ENCODE peak calls at places on chromosomes 5 and 9, in nine cellular contexts. One of them, this sample, is unnamed.

GRCh38 chr5:96714951-96715451 is 52.8 kb downstream of the CAST start:
- DNase-seq in esophagus squamous epithelium: no peak
- DNase-seq in A673: no peak
- DNase-seq in naive B cell: peak
- DNase-seq in activated T-helper 1 cell treated with anti-CD3 and anti-CD28 coated beads, Interleukin-2, amount 50 U/mL, for 16 hours: no peak
- DNase-seq in NT2/D1: no peak
- DNase-seq in sigmoid colon: peak
- DNase-seq in amygdala: no peak
- DNase-seq in activated naive CD4-positive, alpha-beta T cell treated with anti-CD3 and anti-CD28 coated beads for 36 hours: peak
- DNase-seq in this sample: no peak

GRCh38 chr5:124669956-124670671 is 76.3 kb downstream of the ZNF608 start:
- DNase-seq in naive B cell: no peak
- DNase-seq in esophagus squamous epithelium: no peak
- DNase-seq in activated naive CD4-positive, alpha-beta T cell treated with anti-CD3 and anti-CD28 coated beads for 36 hours: no peak
- DNase-seq in activated T-helper 1 cell treated with anti-CD3 and anti-CD28 coated beads, Interleukin-2, amount 50 U/mL, for 16 hours: no peak
- DNase-seq in NT2/D1: no peak
- DNase-seq in amygdala: no peak
- DNase-seq in A673: no peak
- DNase-seq in sigmoid colon: no peak
- DNase-seq in this sample: no peak

GRCh38 chr9:90925581-90926257 is 124.1 kb downstream of the SYK start:
- DNase-seq in activated naive CD4-positive, alpha-beta T cell treated with anti-CD3 and anti-CD28 coated beads for 36 hours: no peak
- DNase-seq in sigmoid colon: no peak
- DNase-seq in naive B cell: no peak
- DNase-seq in amygdala: no peak
- DNase-seq in activated T-helper 1 cell treated with anti-CD3 and anti-CD28 coated beads, Interleukin-2, amount 50 U/mL, for 16 hours: no peak
- DNase-seq in A673: peak
- DNase-seq in esophagus squamous epithelium: no peak
- DNase-seq in NT2/D1: no peak
- DNase-seq in this sample: no peak

GRCh38 chr5:67147768-67148167 is 48.8 kb downstream of the CD180 start:
- DNase-seq in naive B cell: no peak
- DNase-seq in A673: no peak
- DNase-seq in esophagus squamous epithelium: no peak
- DNase-seq in activated T-helper 1 cell treated with anti-CD3 and anti-CD28 coated beads, Interleukin-2, amount 50 U/mL, for 16 hours: no peak
- DNase-seq in sigmoid colon: no peak
- DNase-seq in NT2/D1: no peak
- DNase-seq in amygdala: no peak
- DNase-seq in activated naive CD4-positive, alpha-beta T cell treated with anti-CD3 and anti-CD28 coated beads for 36 hours: no peak
- DNase-seq in this sample: no peak

GRCh38 chr9:126856326-126856877 is 4.0 kb upstream of the ZBTB34 start:
- DNase-seq in naive B cell: no peak
- DNase-seq in NT2/D1: no peak
- DNase-seq in amygdala: no peak
- DNase-seq in sigmoid colon: no peak
- DNase-seq in activated naive CD4-positive, alpha-beta T cell treated with anti-CD3 and anti-CD28 coated beads for 36 hours: no peak
- DNase-seq in activated T-helper 1 cell treated with anti-CD3 and anti-CD28 coated beads, Interleukin-2, amount 50 U/mL, for 16 hours: no peak
- DNase-seq in A673: no peak
- DNase-seq in esophagus squamous epithelium: no peak
- DNase-seq in this sample: no peak

GRCh38 chr9:89730715-89731114 is 125.9 kb downstream of the GADD45G start:
- DNase-seq in activated T-helper 1 cell treated with anti-CD3 and anti-CD28 coated beads, Interleukin-2, amount 50 U/mL, for 16 hours: no peak
- DNase-seq in naive B cell: no peak
- DNase-seq in A673: no peak
- DNase-seq in esophagus squamous epithelium: no peak
- DNase-seq in NT2/D1: no peak
- DNase-seq in sigmoid colon: no peak
- DNase-seq in amygdala: no peak
- DNase-seq in activated naive CD4-positive, alpha-beta T cell treated with anti-CD3 and anti-CD28 coated beads for 36 hours: no peak
- DNase-seq in this sample: no peak

GRCh38 chr5:171954721-171955120 is 51.7 kb downstream of the FBXW11 start:
- DNase-seq in esophagus squamous epithelium: no peak
- DNase-seq in A673: no peak
- DNase-seq in NT2/D1: no peak
- DNase-seq in activated T-helper 1 cell treated with anti-CD3 and anti-CD28 coated beads, Interleukin-2, amount 50 U/mL, for 16 hours: no peak
- DNase-seq in naive B cell: no peak
- DNase-seq in sigmoid colon: no peak
- DNase-seq in amygdala: no peak
- DNase-seq in activated naive CD4-positive, alpha-beta T cell treated with anti-CD3 and anti-CD28 coated beads for 36 hours: no peak
- DNase-seq in this sample: no peak

GRCh38 chr9:127833555-127833954 is 20.9 kb downstream of the ENG start:
- DNase-seq in activated naive CD4-positive, alpha-beta T cell treated with anti-CD3 and anti-CD28 coated beads for 36 hours: no peak
- DNase-seq in naive B cell: no peak
- DNase-seq in NT2/D1: no peak
- DNase-seq in amygdala: no peak
- DNase-seq in activated T-helper 1 cell treated with anti-CD3 and anti-CD28 coated beads, Interleukin-2, amount 50 U/mL, for 16 hours: no peak
- DNase-seq in A673: no peak
- DNase-seq in esophagus squamous epithelium: no peak
- DNase-seq in sigmoid colon: no peak
- DNase-seq in this sample: no peak

GRCh38 chr5:110544603-110545002 is 181.9 kb downstream of the TMEM232 start:
- DNase-seq in NT2/D1: no peak
- DNase-seq in naive B cell: no peak
- DNase-seq in activated naive CD4-positive, alpha-beta T cell treated with anti-CD3 and anti-CD28 coated beads for 36 hours: no peak
- DNase-seq in activated T-helper 1 cell treated with anti-CD3 and anti-CD28 coated beads, Interleukin-2, amount 50 U/mL, for 16 hours: no peak
- DNase-seq in esophagus squamous epithelium: no peak
- DNase-seq in amygdala: no peak
- DNase-seq in sigmoid colon: no peak
- DNase-seq in A673: no peak
- DNase-seq in this sample: no peak

GRCh38 chr5:51621156-51621555 is 237.9 kb downstream of the ISL1 start:
- DNase-seq in A673: no peak
- DNase-seq in naive B cell: no peak
- DNase-seq in esophagus squamous epithelium: no peak
- DNase-seq in sigmoid colon: no peak
- DNase-seq in amygdala: no peak
- DNase-seq in NT2/D1: peak
- DNase-seq in activated naive CD4-positive, alpha-beta T cell treated with anti-CD3 and anti-CD28 coated beads for 36 hours: no peak
- DNase-seq in activated T-helper 1 cell treated with anti-CD3 and anti-CD28 coated beads, Interleukin-2, amount 50 U/mL, for 16 hours: no peak
- DNase-seq in this sample: no peak

GRCh38 chr5:77301447-77301878 is 91.0 kb downstream of the PDE8B start:
- DNase-seq in activated T-helper 1 cell treated with anti-CD3 and anti-CD28 coated beads, Interleukin-2, amount 50 U/mL, for 16 hours: no peak
- DNase-seq in A673: no peak
- DNase-seq in esophagus squamous epithelium: no peak
- DNase-seq in amygdala: no peak
- DNase-seq in sigmoid colon: no peak
- DNase-seq in naive B cell: no peak
- DNase-seq in activated naive CD4-positive, alpha-beta T cell treated with anti-CD3 and anti-CD28 coated beads for 36 hours: no peak
- DNase-seq in NT2/D1: no peak
- DNase-seq in this sample: no peak

GRCh38 chr5:61177716-61178115 is 15.4 kb upstream of the SMIM15 start:
- DNase-seq in esophagus squamous epithelium: no peak
- DNase-seq in NT2/D1: no peak
- DNase-seq in amygdala: no peak
- DNase-seq in sigmoid colon: no peak
- DNase-seq in naive B cell: no peak
- DNase-seq in activated T-helper 1 cell treated with anti-CD3 and anti-CD28 coated beads, Interleukin-2, amount 50 U/mL, for 16 hours: no peak
- DNase-seq in activated naive CD4-positive, alpha-beta T cell treated with anti-CD3 and anti-CD28 coated beads for 36 hours: no peak
- DNase-seq in A673: no peak
- DNase-seq in this sample: no peak

GRCh38 chr9:121281614-121282291 is 13.8 kb downstream of the GSN start:
- DNase-seq in sigmoid colon: peak
- DNase-seq in amygdala: no peak
- DNase-seq in NT2/D1: no peak
- DNase-seq in A673: no peak
- DNase-seq in activated naive CD4-positive, alpha-beta T cell treated with anti-CD3 and anti-CD28 coated beads for 36 hours: no peak
- DNase-seq in naive B cell: no peak
- DNase-seq in esophagus squamous epithelium: peak
- DNase-seq in activated T-helper 1 cell treated with anti-CD3 and anti-CD28 coated beads, Interleukin-2, amount 50 U/mL, for 16 hours: no peak
- DNase-seq in this sample: no peak

GRCh38 chr5:133205204-133205603 is 153.4 kb downstream of the HSPA4 start:
- DNase-seq in A673: no peak
- DNase-seq in sigmoid colon: no peak
- DNase-seq in activated T-helper 1 cell treated with anti-CD3 and anti-CD28 coated beads, Interleukin-2, amount 50 U/mL, for 16 hours: no peak
- DNase-seq in activated naive CD4-positive, alpha-beta T cell treated with anti-CD3 and anti-CD28 coated beads for 36 hours: no peak
- DNase-seq in NT2/D1: no peak
- DNase-seq in esophagus squamous epithelium: no peak
- DNase-seq in amygdala: no peak
- DNase-seq in naive B cell: no peak
- DNase-seq in this sample: no peak

GRCh38 chr5:58016892-58017291 is 443.0 kb downstream of the PLK2 start:
- DNase-seq in NT2/D1: no peak
- DNase-seq in activated naive CD4-positive, alpha-beta T cell treated with anti-CD3 and anti-CD28 coated beads for 36 hours: no peak
- DNase-seq in activated T-helper 1 cell treated with anti-CD3 and anti-CD28 coated beads, Interleukin-2, amount 50 U/mL, for 16 hours: no peak
- DNase-seq in naive B cell: no peak
- DNase-seq in esophagus squamous epithelium: no peak
- DNase-seq in sigmoid colon: no peak
- DNase-seq in amygdala: no peak
- DNase-seq in A673: peak
- DNase-seq in this sample: no peak

GRCh38 chr9:137445275-137445807 is 4.2 kb upstream of the ENTPD8 start:
- DNase-seq in activated naive CD4-positive, alpha-beta T cell treated with anti-CD3 and anti-CD28 coated beads for 36 hours: peak
- DNase-seq in A673: peak
- DNase-seq in sigmoid colon: peak
- DNase-seq in activated T-helper 1 cell treated with anti-CD3 and anti-CD28 coated beads, Interleukin-2, amount 50 U/mL, for 16 hours: peak
- DNase-seq in NT2/D1: no peak
- DNase-seq in esophagus squamous epithelium: no peak
- DNase-seq in amygdala: peak
- DNase-seq in naive B cell: peak
- DNase-seq in this sample: peak

GRCh38 chr9:130301483-130302286 is 36.1 kb downstream of the HMCN2 start:
- DNase-seq in naive B cell: no peak
- DNase-seq in A673: no peak
- DNase-seq in activated naive CD4-positive, alpha-beta T cell treated with anti-CD3 and anti-CD28 coated beads for 36 hours: no peak
- DNase-seq in esophagus squamous epithelium: no peak
- DNase-seq in sigmoid colon: peak
- DNase-seq in NT2/D1: no peak
- DNase-seq in activated T-helper 1 cell treated with anti-CD3 and anti-CD28 coated beads, Interleukin-2, amount 50 U/mL, for 16 hours: no peak
- DNase-seq in amygdala: no peak
- DNase-seq in this sample: no peak

GRCh38 chr9:134521817-134522501 is 119.6 kb upstream of the COL5A1 start:
- DNase-seq in NT2/D1: no peak
- DNase-seq in sigmoid colon: no peak
- DNase-seq in activated naive CD4-positive, alpha-beta T cell treated with anti-CD3 and anti-CD28 coated beads for 36 hours: no peak
- DNase-seq in naive B cell: no peak
- DNase-seq in amygdala: no peak
- DNase-seq in esophagus squamous epithelium: no peak
- DNase-seq in A673: no peak
- DNase-seq in activated T-helper 1 cell treated with anti-CD3 and anti-CD28 coated beads, Interleukin-2, amount 50 U/mL, for 16 hours: no peak
- DNase-seq in this sample: no peak

GRCh38 chr5:113197456-113198200 is 221.0 kb downstream of the DCP2 start:
- DNase-seq in activated naive CD4-positive, alpha-beta T cell treated with anti-CD3 and anti-CD28 coated beads for 36 hours: no peak
- DNase-seq in NT2/D1: no peak
- DNase-seq in sigmoid colon: no peak
- DNase-seq in A673: no peak
- DNase-seq in activated T-helper 1 cell treated with anti-CD3 and anti-CD28 coated beads, Interleukin-2, amount 50 U/mL, for 16 hours: no peak
- DNase-seq in naive B cell: no peak
- DNase-seq in amygdala: no peak
- DNase-seq in esophagus squamous epithelium: no peak
- DNase-seq in this sample: no peak

GRCh38 chr5:178561746-178562264 is 28.4 kb downstream of the COL23A1 start:
- DNase-seq in activated T-helper 1 cell treated with anti-CD3 and anti-CD28 coated beads, Interleukin-2, amount 50 U/mL, for 16 hours: no peak
- DNase-seq in amygdala: no peak
- DNase-seq in naive B cell: no peak
- DNase-seq in activated naive CD4-positive, alpha-beta T cell treated with anti-CD3 and anti-CD28 coated beads for 36 hours: no peak
- DNase-seq in NT2/D1: no peak
- DNase-seq in sigmoid colon: no peak
- DNase-seq in A673: no peak
- DNase-seq in esophagus squamous epithelium: no peak
- DNase-seq in this sample: no peak

GRCh38 chr5:175215906-175216305 is 228.1 kb downstream of the DRD1 start:
- DNase-seq in activated T-helper 1 cell treated with anti-CD3 and anti-CD28 coated beads, Interleukin-2, amount 50 U/mL, for 16 hours: no peak
- DNase-seq in esophagus squamous epithelium: no peak
- DNase-seq in NT2/D1: no peak
- DNase-seq in naive B cell: no peak
- DNase-seq in sigmoid colon: no peak
- DNase-seq in A673: no peak
- DNase-seq in amygdala: no peak
- DNase-seq in activated naive CD4-positive, alpha-beta T cell treated with anti-CD3 and anti-CD28 coated beads for 36 hours: no peak
- DNase-seq in this sample: no peak

GRCh38 chr5:54985301-54986268 is at the start of gene ESM1:
- DNase-seq in esophagus squamous epithelium: no peak
- DNase-seq in naive B cell: no peak
- DNase-seq in activated T-helper 1 cell treated with anti-CD3 and anti-CD28 coated beads, Interleukin-2, amount 50 U/mL, for 16 hours: no peak
- DNase-seq in sigmoid colon: no peak
- DNase-seq in amygdala: no peak
- DNase-seq in NT2/D1: no peak
- DNase-seq in A673: no peak
- DNase-seq in activated naive CD4-positive, alpha-beta T cell treated with anti-CD3 and anti-CD28 coated beads for 36 hours: no peak
- DNase-seq in this sample: no peak

GRCh38 chr9:78112004-78112403 is 80.4 kb upstream of the GNAQ start:
- DNase-seq in esophagus squamous epithelium: no peak
- DNase-seq in NT2/D1: no peak
- DNase-seq in naive B cell: no peak
- DNase-seq in activated T-helper 1 cell treated with anti-CD3 and anti-CD28 coated beads, Interleukin-2, amount 50 U/mL, for 16 hours: no peak
- DNase-seq in activated naive CD4-positive, alpha-beta T cell treated with anti-CD3 and anti-CD28 coated beads for 36 hours: no peak
- DNase-seq in sigmoid colon: no peak
- DNase-seq in A673: no peak
- DNase-seq in amygdala: no peak
- DNase-seq in this sample: no peak

GRCh38 chr5:149849990-149850910 is 94.3 kb downstream of the PDE6A start:
- DNase-seq in sigmoid colon: no peak
- DNase-seq in esophagus squamous epithelium: no peak
- DNase-seq in naive B cell: no peak
- DNase-seq in amygdala: no peak
- DNase-seq in A673: no peak
- DNase-seq in NT2/D1: no peak
- DNase-seq in activated naive CD4-positive, alpha-beta T cell treated with anti-CD3 and anti-CD28 coated beads for 36 hours: no peak
- DNase-seq in activated T-helper 1 cell treated with anti-CD3 and anti-CD28 coated beads, Interleukin-2, amount 50 U/mL, for 16 hours: no peak
- DNase-seq in this sample: no peak

GRCh38 chr9:113352411-113352810 is 3.1 kb downstream of the BSPRY start:
- DNase-seq in activated naive CD4-positive, alpha-beta T cell treated with anti-CD3 and anti-CD28 coated beads for 36 hours: no peak
- DNase-seq in sigmoid colon: no peak
- DNase-seq in A673: no peak
- DNase-seq in NT2/D1: no peak
- DNase-seq in naive B cell: no peak
- DNase-seq in amygdala: no peak
- DNase-seq in esophagus squamous epithelium: no peak
- DNase-seq in activated T-helper 1 cell treated with anti-CD3 and anti-CD28 coated beads, Interleukin-2, amount 50 U/mL, for 16 hours: no peak
- DNase-seq in this sample: no peak

GRCh38 chr5:173158366-173158765 is 14.0 kb downstream of the BNIP1 start:
- DNase-seq in activated T-helper 1 cell treated with anti-CD3 and anti-CD28 coated beads, Interleukin-2, amount 50 U/mL, for 16 hours: no peak
- DNase-seq in amygdala: no peak
- DNase-seq in naive B cell: no peak
- DNase-seq in activated naive CD4-positive, alpha-beta T cell treated with anti-CD3 and anti-CD28 coated beads for 36 hours: no peak
- DNase-seq in sigmoid colon: no peak
- DNase-seq in NT2/D1: no peak
- DNase-seq in esophagus squamous epithelium: no peak
- DNase-seq in A673: no peak
- DNase-seq in this sample: no peak

GRCh38 chr9:79763861-79764260 is 192.1 kb downstream of the TLE4 start:
- DNase-seq in NT2/D1: no peak
- DNase-seq in sigmoid colon: peak
- DNase-seq in activated T-helper 1 cell treated with anti-CD3 and anti-CD28 coated beads, Interleukin-2, amount 50 U/mL, for 16 hours: no peak
- DNase-seq in A673: peak
- DNase-seq in esophagus squamous epithelium: no peak
- DNase-seq in activated naive CD4-positive, alpha-beta T cell treated with anti-CD3 and anti-CD28 coated beads for 36 hours: no peak
- DNase-seq in amygdala: no peak
- DNase-seq in naive B cell: no peak
- DNase-seq in this sample: no peak

GRCh38 chr9:32968101-32969011 is 33.1 kb downstream of the APTX start:
- DNase-seq in activated naive CD4-positive, alpha-beta T cell treated with anti-CD3 and anti-CD28 coated beads for 36 hours: peak
- DNase-seq in activated T-helper 1 cell treated with anti-CD3 and anti-CD28 coated beads, Interleukin-2, amount 50 U/mL, for 16 hours: peak
- DNase-seq in naive B cell: peak
- DNase-seq in NT2/D1: peak
- DNase-seq in A673: peak
- DNase-seq in amygdala: peak
- DNase-seq in sigmoid colon: no peak
- DNase-seq in esophagus squamous epithelium: no peak
- DNase-seq in this sample: peak

GRCh38 chr5:156892223-156892622 is 42.1 kb downstream of the PPP1R2B start:
- DNase-seq in naive B cell: no peak
- DNase-seq in NT2/D1: no peak
- DNase-seq in esophagus squamous epithelium: no peak
- DNase-seq in activated T-helper 1 cell treated with anti-CD3 and anti-CD28 coated beads, Interleukin-2, amount 50 U/mL, for 16 hours: no peak
- DNase-seq in amygdala: no peak
- DNase-seq in activated naive CD4-positive, alpha-beta T cell treated with anti-CD3 and anti-CD28 coated beads for 36 hours: no peak
- DNase-seq in A673: no peak
- DNase-seq in sigmoid colon: no peak
- DNase-seq in this sample: no peak

GRCh38 chr9:36151306-36152210 is 15.0 kb downstream of the GLIPR2 start:
- DNase-seq in sigmoid colon: peak
- DNase-seq in naive B cell: peak
- DNase-seq in amygdala: no peak
- DNase-seq in A673: peak
- DNase-seq in NT2/D1: no peak
- DNase-seq in activated naive CD4-positive, alpha-beta T cell treated with anti-CD3 and anti-CD28 coated beads for 36 hours: peak
- DNase-seq in activated T-helper 1 cell treated with anti-CD3 and anti-CD28 coated beads, Interleukin-2, amount 50 U/mL, for 16 hours: peak
- DNase-seq in esophagus squamous epithelium: no peak
- DNase-seq in this sample: peak

GRCh38 chr5:61425918-61426317 is 93.9 kb downstream of the ZSWIM6 start:
- DNase-seq in sigmoid colon: no peak
- DNase-seq in activated naive CD4-positive, alpha-beta T cell treated with anti-CD3 and anti-CD28 coated beads for 36 hours: no peak
- DNase-seq in esophagus squamous epithelium: no peak
- DNase-seq in naive B cell: no peak
- DNase-seq in A673: no peak
- DNase-seq in activated T-helper 1 cell treated with anti-CD3 and anti-CD28 coated beads, Interleukin-2, amount 50 U/mL, for 16 hours: no peak
- DNase-seq in amygdala: no peak
- DNase-seq in NT2/D1: no peak
- DNase-seq in this sample: no peak